ENCODE peak calls at places on chromosomes 16 and 17, in nine cellular contexts. Z is H54, Y is sigmoid colon, J is right lobe of liver, X is uterus, R is heart left ventricle, U is ovary, S is IMR-90, O is prostate gland. L is an unnamed sample.

GRCh38 chr17:17682293-17682736 is 1.1 kb downstream of the RAI1 start:
- DNase-seq in Z (peak), Y (peak), J (no peak), X (peak), R (peak), U (no peak), S (no peak), O (peak), L (peak)

GRCh38 chr16:65540913-65541312 is 419.1 kb upstream of the CDH11 start:
- DNase-seq in Z (no peak), Y (no peak), J (no peak), X (no peak), R (no peak), U (no peak), S (no peak), O (no peak), L (no peak)

GRCh38 chr17:5667871-5668270 is 83.6 kb upstream of the NLRP1 start:
- DNase-seq in Z (peak), Y (no peak), J (no peak), X (no peak), R (no peak), U (no peak), S (no peak), O (no peak), L (peak)

GRCh38 chr16:6656760-6657159 is 675.9 kb upstream of the RBFOX1 start:
- DNase-seq in Z (no peak), Y (no peak), J (no peak), X (no peak), R (no peak), U (no peak), S (no peak), O (no peak), L (no peak)

GRCh38 chr17:61250335-61250890 is 149.2 kb upstream of the TBX2 start:
- DNase-seq in Z (no peak), Y (no peak), J (no peak), X (no peak), R (no peak), U (no peak), S (peak), O (no peak), L (peak)

GRCh38 chr16:471353-472198 is 46.1 kb downstream of the RAB11FIP3 start:
- DNase-seq in Z (peak), Y (peak), J (no peak), X (no peak), R (no peak), U (no peak), S (peak), O (peak), L (no peak)

GRCh38 chr17:42253173-42253545 is 23.0 kb downstream of the STAT5B start:
- DNase-seq in Z (no peak), Y (no peak), J (no peak), X (no peak), R (no peak), U (no peak), S (no peak), O (no peak), L (no peak)

GRCh38 chr17:15038656-15039055 is 226.5 kb downstream of the PMP22 start:
- DNase-seq in Z (no peak), Y (no peak), J (no peak), X (no peak), R (no peak), U (no peak), S (peak), O (no peak), L (no peak)

GRCh38 chr16:85844786-85845185 is 45.3 kb downstream of the COX4I1 start:
- DNase-seq in Z (no peak), Y (peak), J (no peak), X (no peak), R (no peak), U (no peak), S (peak), O (no peak), L (peak)

GRCh38 chr17:55420776-55421178 is 858 bp downstream of the MMD start:
- DNase-seq in Z (no peak), Y (peak), J (peak), X (peak), R (peak), U (peak), S (no peak), O (peak), L (peak)

GRCh38 chr17:63474174-63474913 is 2.5 kb upstream of the ACE start:
- DNase-seq in Z (peak), Y (no peak), J (no peak), X (peak), R (peak), U (peak), S (no peak), O (peak), L (no peak)

GRCh38 chr17:47821424-47822379 is at the start of gene OSBPL7:
- DNase-seq in Z (peak), Y (peak), J (no peak), X (peak), R (peak), U (peak), S (peak), O (peak), L (peak)

GRCh38 chr17:45046536-45047125 is 4.8 kb downstream of the DCAKD start:
- DNase-seq in Z (no peak), Y (no peak), J (no peak), X (no peak), R (no peak), U (no peak), S (peak), O (no peak), L (no peak)

GRCh38 chr16:30458561-30459394 is 13.1 kb upstream of the SEPHS2 start:
- DNase-seq in Z (no peak), Y (peak), J (no peak), X (no peak), R (peak), U (no peak), S (no peak), O (no peak), L (peak)

GRCh38 chr16:23836404-23837291 is 865 bp downstream of the PRKCB start:
- DNase-seq in Z (no peak), Y (peak), J (no peak), X (no peak), R (no peak), U (no peak), S (no peak), O (no peak), L (peak)

GRCh38 chr17:16243811-16244567 is 27.0 kb downstream of the PIGL start:
- DNase-seq in Z (no peak), Y (no peak), J (no peak), X (no peak), R (no peak), U (no peak), S (peak), O (no peak), L (peak)

GRCh38 chr16:19696312-19696711 is 21.7 kb downstream of the KNOP1 start:
- DNase-seq in Z (peak), Y (peak), J (peak), X (peak), R (peak), U (peak), S (peak), O (peak), L (no peak)

GRCh38 chr17:70365098-70365583 is 195.8 kb downstream of the KCNJ2 start:
- DNase-seq in Z (no peak), Y (no peak), J (no peak), X (no peak), R (no peak), U (no peak), S (peak), O (no peak), L (peak)

GRCh38 chr16:70635356-70636016 is 10.9 kb upstream of the IL34 start:
- DNase-seq in Z (peak), Y (no peak), J (no peak), X (no peak), R (peak), U (no peak), S (peak), O (no peak), L (no peak)

GRCh38 chr17:42247734-42248133 is 28.5 kb downstream of the STAT5B start:
- DNase-seq in Z (no peak), Y (peak), J (no peak), X (peak), R (no peak), U (no peak), S (peak), O (no peak), L (peak)

GRCh38 chr16:81831722-81832126 is 52.6 kb downstream of the PLCG2 start:
- DNase-seq in Z (no peak), Y (peak), J (peak), X (peak), R (peak), U (no peak), S (no peak), O (peak), L (peak)

GRCh38 chr17:64107517-64108235 is 22.3 kb downstream of the ERN1 start:
- DNase-seq in Z (no peak), Y (no peak), J (peak), X (no peak), R (no peak), U (no peak), S (no peak), O (peak), L (peak)

GRCh38 chr17:38429476-38430100 is 1.3 kb downstream of the ARHGAP23 start:
- DNase-seq in Z (no peak), Y (no peak), J (no peak), X (no peak), R (no peak), U (no peak), S (no peak), O (no peak), L (no peak)

GRCh38 chr17:229130-229944 is 47.9 kb upstream of the DOC2B start:
- DNase-seq in Z (no peak), Y (peak), J (peak), X (no peak), R (peak), U (no peak), S (peak), O (no peak), L (no peak)

GRCh38 chr16:66205287-66206167 is 161.0 kb upstream of the CDH5 start:
- DNase-seq in Z (no peak), Y (no peak), J (no peak), X (no peak), R (no peak), U (no peak), S (peak), O (no peak), L (peak)

GRCh38 chr16:82460761-82461160 is 166.0 kb upstream of the CDH13 start:
- DNase-seq in Z (no peak), Y (no peak), J (no peak), X (no peak), R (no peak), U (no peak), S (no peak), O (no peak), L (no peak)

GRCh38 chr16:48382131-48382530 is 3.1 kb downstream of the SIAH1 start:
- DNase-seq in Z (no peak), Y (no peak), J (no peak), X (no peak), R (no peak), U (no peak), S (no peak), O (no peak), L (no peak)

GRCh38 chr17:8406174-8406573 is 8.5 kb upstream of the RNF222 start:
- DNase-seq in Z (no peak), Y (no peak), J (no peak), X (no peak), R (no peak), U (no peak), S (no peak), O (no peak), L (no peak)

GRCh38 chr16:79991918-79992317 is 391.4 kb upstream of the MAF start:
- DNase-seq in Z (no peak), Y (no peak), J (no peak), X (no peak), R (no peak), U (no peak), S (no peak), O (no peak), L (no peak)

GRCh38 chr17:80673152-80673920 is 128.7 kb downstream of the RPTOR start:
- DNase-seq in Z (no peak), Y (no peak), J (no peak), X (no peak), R (no peak), U (no peak), S (peak), O (no peak), L (no peak)

GRCh38 chr17:42119301-42119700 is 1.9 kb downstream of the KAT2A start:
- DNase-seq in Z (no peak), Y (no peak), J (peak), X (no peak), R (no peak), U (no peak), S (no peak), O (no peak), L (no peak)

GRCh38 chr17:40203131-40203530 is 16.0 kb upstream of the WIPF2 start:
- DNase-seq in Z (no peak), Y (no peak), J (no peak), X (no peak), R (no peak), U (no peak), S (no peak), O (no peak), L (peak)

GRCh38 chr17:794876-795275 is 12.7 kb downstream of the MRM3 start:
- DNase-seq in Z (no peak), Y (peak), J (peak), X (peak), R (peak), U (peak), S (peak), O (peak), L (no peak)

GRCh38 chr17:49749730-49750129 is 14.2 kb downstream of the FAM117A start:
- DNase-seq in Z (no peak), Y (no peak), J (no peak), X (no peak), R (no peak), U (no peak), S (no peak), O (no peak), L (no peak)

DNA sequence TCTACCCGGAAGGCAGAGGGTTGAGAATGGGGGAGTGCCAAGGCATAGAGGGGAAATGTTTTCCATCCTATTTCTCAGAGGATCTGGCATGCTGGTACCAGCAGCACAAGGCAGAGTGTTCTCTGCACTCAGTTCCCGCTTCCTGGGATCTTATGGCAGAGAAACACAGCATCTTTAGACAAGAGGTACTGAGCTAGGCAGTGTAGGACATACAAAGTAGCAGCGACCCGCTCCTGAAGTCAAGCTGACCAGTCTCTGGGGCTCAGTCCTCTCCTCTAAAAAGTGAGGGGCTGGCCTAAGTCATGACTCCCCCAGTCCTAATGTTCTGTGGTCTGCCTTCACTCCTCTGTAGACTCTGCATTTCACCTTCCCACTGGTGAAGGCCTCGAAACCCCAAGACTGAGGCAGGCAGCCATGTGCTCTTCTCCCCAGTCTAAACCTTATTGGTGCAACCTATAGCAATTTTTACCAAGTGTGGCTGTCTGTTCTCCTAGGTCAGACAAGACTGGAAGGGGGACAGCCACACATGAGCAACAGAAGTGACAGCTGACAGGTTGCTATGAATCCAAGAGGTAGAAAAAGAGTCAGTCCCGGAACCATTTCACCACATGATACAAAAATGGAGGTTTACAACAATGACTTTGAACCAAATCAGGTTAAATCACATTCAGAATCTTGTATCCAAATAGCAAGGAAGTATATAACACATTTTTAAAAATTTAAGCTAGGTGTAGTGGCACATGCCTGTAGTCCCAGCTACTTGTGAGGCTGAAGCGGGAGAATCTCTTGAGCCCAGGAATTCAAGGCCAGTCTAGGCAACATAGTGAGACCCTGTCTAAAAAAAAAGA is 11.4 kb upstream of the TSPOAP1 start:
- DNase-seq in Z (no peak), Y (no peak), J (no peak), X (no peak), R (no peak), U (no peak), S (no peak), O (no peak), L (peak)
- TF ChIP-seq POLR2A in Z (no peak), Y (no peak), J (no peak), X (no peak), R (no peak), U (no peak), S (no peak), O (no peak), L (no peak)

GRCh38 chr16:50594332-50595260 is 46.4 kb downstream of the NKD1 start:
- DNase-seq in Z (no peak), Y (no peak), J (no peak), X (no peak), R (no peak), U (no peak), S (no peak), O (no peak), L (no peak)
- TF ChIP-seq POLR2A in Z (no peak), Y (no peak), J (no peak), X (no peak), R (no peak), U (no peak), S (no peak), O (no peak), L (no peak)

DNA sequence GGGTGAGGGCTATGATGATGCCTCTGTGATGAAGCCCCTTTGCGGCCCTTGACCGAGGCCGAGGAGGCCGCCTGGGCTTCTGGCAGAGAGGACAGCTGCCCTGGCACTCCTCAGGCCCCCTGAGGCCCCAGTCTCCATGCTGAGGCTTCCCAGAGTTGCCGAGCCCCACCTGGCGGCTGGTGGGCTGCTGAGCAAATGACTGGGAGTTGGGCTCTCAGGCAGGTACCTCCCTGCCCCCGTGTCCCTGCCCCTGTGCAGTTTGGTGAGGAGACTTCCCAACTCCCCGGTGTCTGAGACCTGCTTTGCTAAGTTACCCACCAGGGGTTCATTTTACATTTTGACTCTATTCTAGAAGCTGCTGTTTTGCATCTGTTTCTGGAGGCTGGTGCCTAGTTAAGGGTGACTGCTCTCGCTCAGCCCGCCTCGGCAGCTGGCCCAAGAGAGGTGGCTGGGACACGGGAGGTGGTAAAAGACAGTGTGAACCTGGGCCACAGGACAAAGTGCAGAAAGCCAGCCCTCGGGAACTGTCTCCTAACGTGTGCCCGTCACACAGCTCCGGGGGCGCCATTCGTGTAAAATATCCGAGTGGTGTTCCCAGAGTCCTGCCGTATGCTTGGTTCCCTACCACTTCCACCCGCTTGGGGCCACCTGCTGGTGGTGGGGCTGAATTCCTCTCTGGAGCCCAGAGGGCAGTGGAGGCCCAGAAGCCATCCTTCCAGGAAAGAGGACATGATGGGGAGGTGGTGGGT is 134.5 kb downstream of the RAB11FIP4 start:
- DNase-seq in Z (peak), Y (no peak), J (peak), X (no peak), R (no peak), U (no peak), S (no peak), O (no peak), L (no peak)
- TF ChIP-seq POLR2A in Z (no peak), Y (no peak), J (no peak), X (no peak), R (no peak), U (no peak), S (no peak), O (no peak), L (no peak)

GRCh38 chr17:75130059-75130631 is 1.4 kb downstream of the NT5C start:
- DNase-seq in Z (no peak), Y (no peak), J (no peak), X (no peak), R (no peak), U (no peak), S (no peak), O (no peak), L (no peak)
- TF ChIP-seq POLR2A in Z (no peak), Y (no peak), J (no peak), X (no peak), R (no peak), U (no peak), S (no peak), O (no peak), L (no peak)

GRCh38 chr16:51763072-51763658 is 612.1 kb upstream of the SALL1 start:
- DNase-seq in Z (no peak), Y (no peak), J (no peak), X (no peak), R (no peak), U (no peak), S (no peak), O (no peak), L (no peak)
- TF ChIP-seq POLR2A in Z (no peak), Y (no peak), J (no peak), X (no peak), R (no peak), U (no peak), S (no peak), O (no peak), L (no peak)

GRCh38 chr16:84815446-84815845 is 4.3 kb upstream of the CRISPLD2 start:
- DNase-seq in Z (no peak), Y (no peak), J (no peak), X (no peak), R (peak), U (no peak), S (no peak), O (no peak), L (no peak)
- TF ChIP-seq POLR2A in Z (no peak), Y (no peak), J (no peak), X (no peak), R (no peak), U (no peak), S (no peak), O (no peak), L (no peak)

GRCh38 chr16:3106205-3106928 is 6.0 kb upstream of the ZNF205 start:
- DNase-seq in Z (peak), Y (peak), J (peak), X (peak), R (peak), U (peak), S (peak), O (peak), L (peak)
- TF ChIP-seq POLR2A in Z (peak), Y (no peak), J (peak), X (no peak), R (no peak), U (no peak), S (peak), O (peak), L (peak)

DNA sequence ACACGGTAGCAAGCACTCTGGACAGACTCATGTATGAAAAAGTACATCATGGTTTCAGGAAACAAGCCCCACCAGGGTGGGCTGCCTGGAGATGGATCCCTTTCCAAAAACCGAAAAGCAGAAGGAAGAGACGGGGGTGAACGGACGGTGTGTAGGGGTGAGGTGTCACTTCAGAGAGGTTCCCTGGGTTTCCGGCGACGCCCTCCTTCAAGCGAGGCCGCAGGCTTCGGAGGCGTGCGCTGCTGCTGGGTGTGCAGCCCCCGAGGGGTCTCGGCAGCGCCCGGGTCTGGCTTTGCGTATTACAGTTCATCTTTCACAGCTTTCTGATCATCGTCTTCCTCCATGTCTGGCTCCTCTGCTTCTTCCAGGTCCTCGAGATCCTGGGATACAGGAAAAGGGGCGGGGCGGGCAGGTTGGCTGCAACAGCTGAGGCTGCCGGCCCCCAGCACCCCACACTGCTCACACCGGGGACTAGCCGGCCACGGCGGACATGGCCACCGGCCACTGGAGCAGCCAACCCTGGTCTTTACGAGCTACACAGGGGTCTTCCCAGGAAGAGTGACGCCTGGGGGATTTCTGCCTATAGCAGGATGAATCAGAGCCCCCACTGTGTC is 9.0 kb upstream of the PPP1R27 start:
- DNase-seq in Z (no peak), Y (no peak), J (no peak), X (no peak), R (no peak), U (no peak), S (no peak), O (no peak), L (no peak)
- TF ChIP-seq POLR2A in Z (no peak), Y (no peak), J (no peak), X (no peak), R (no peak), U (no peak), S (no peak), O (no peak), L (no peak)

L was measured in NB4.